ENCODE peak calls at places on chromosomes 6 and 20, in six cellular contexts. One of them, this sample, is unnamed.

GRCh38 chr6:170221753-170222400 is 69.0 kb downstream of the DLL1 start:
- DNase-seq in K562: no peak
- DNase-seq in HepG2: no peak
- DNase-seq in GM12892: no peak
- DNase-seq in H1: no peak
- DNase-seq in GM12878: no peak
- DNase-seq in this sample: no peak

GRCh38 chr6:96837138-96837971 is at the start of gene GPR63:
- DNase-seq in K562: peak
- DNase-seq in HepG2: peak
- DNase-seq in GM12892: peak
- DNase-seq in H1: peak
- DNase-seq in GM12878: peak
- DNase-seq in this sample: peak

GRCh38 chr6:37177083-37177949 is 7.4 kb downstream of the PIM1 start:
- DNase-seq in K562: peak
- DNase-seq in HepG2: no peak
- DNase-seq in GM12892: no peak
- DNase-seq in H1: no peak
- DNase-seq in GM12878: no peak
- DNase-seq in this sample: no peak

GRCh38 chr6:125414507-125414906 is 112.7 kb upstream of the HDDC2 start:
- DNase-seq in K562: no peak
- DNase-seq in HepG2: no peak
- DNase-seq in GM12892: no peak
- DNase-seq in H1: no peak
- DNase-seq in GM12878: no peak
- DNase-seq in this sample: no peak

GRCh38 chr6:119079288-119079809 is 885 bp upstream of the FAM184A start:
- DNase-seq in K562: no peak
- DNase-seq in HepG2: no peak
- DNase-seq in GM12892: no peak
- DNase-seq in H1: no peak
- DNase-seq in GM12878: no peak
- DNase-seq in this sample: no peak

GRCh38 chr20:49306903-49307336 is 29.1 kb upstream of the ZNFX1 start:
- DNase-seq in K562: no peak
- DNase-seq in HepG2: peak
- DNase-seq in GM12892: no peak
- DNase-seq in H1: no peak
- DNase-seq in GM12878: no peak
- DNase-seq in this sample: no peak

GRCh38 chr6:112665815-112666214 is 318.7 kb downstream of the RFPL4B start:
- DNase-seq in K562: no peak
- DNase-seq in HepG2: no peak
- DNase-seq in GM12892: no peak
- DNase-seq in H1: no peak
- DNase-seq in GM12878: no peak
- DNase-seq in this sample: no peak

GRCh38 chr6:169971171-169971861 is 219.9 kb downstream of the ERMARD start:
- DNase-seq in K562: no peak
- DNase-seq in HepG2: no peak
- DNase-seq in GM12892: no peak
- DNase-seq in H1: no peak
- DNase-seq in GM12878: no peak
- DNase-seq in this sample: no peak

GRCh38 chr6:14612016-14612415 is 494.4 kb downstream of the CD83 start:
- DNase-seq in K562: no peak
- DNase-seq in HepG2: no peak
- DNase-seq in GM12892: no peak
- DNase-seq in H1: no peak
- DNase-seq in GM12878: no peak
- DNase-seq in this sample: no peak

GRCh38 chr6:117444600-117444999 is 18.9 kb upstream of the ROS1 start:
- DNase-seq in K562: no peak
- DNase-seq in HepG2: no peak
- DNase-seq in GM12892: no peak
- DNase-seq in H1: no peak
- DNase-seq in GM12878: no peak
- DNase-seq in this sample: no peak

GRCh38 chr6:122798099-122798641 is 9.1 kb downstream of the SMPDL3A start:
- DNase-seq in K562: no peak
- DNase-seq in HepG2: peak
- DNase-seq in GM12892: no peak
- DNase-seq in H1: no peak
- DNase-seq in GM12878: no peak
- DNase-seq in this sample: no peak

GRCh38 chr20:43397147-43397546 is 60.5 kb upstream of the SRSF6 start:
- DNase-seq in K562: no peak
- DNase-seq in HepG2: no peak
- DNase-seq in GM12892: no peak
- DNase-seq in H1: no peak
- DNase-seq in GM12878: no peak
- DNase-seq in this sample: no peak

GRCh38 chr6:170028629-170029345 is 262.1 kb downstream of the DLL1 start:
- DNase-seq in K562: no peak
- DNase-seq in HepG2: no peak
- DNase-seq in GM12892: no peak
- DNase-seq in H1: no peak
- DNase-seq in GM12878: no peak
- DNase-seq in this sample: no peak

GRCh38 chr20:15702161-15702560 is 871.1 kb downstream of the KIF16B start:
- DNase-seq in K562: no peak
- DNase-seq in HepG2: no peak
- DNase-seq in GM12892: no peak
- DNase-seq in H1: no peak
- DNase-seq in GM12878: no peak
- DNase-seq in this sample: no peak

GRCh38 chr6:132977413-132977812 is 163.0 kb downstream of the RPS12 start:
- DNase-seq in K562: no peak
- DNase-seq in HepG2: no peak
- DNase-seq in GM12892: no peak
- DNase-seq in H1: no peak
- DNase-seq in GM12878: no peak
- DNase-seq in this sample: no peak

GRCh38 chr20:56187791-56188190 is 60.7 kb upstream of the MC3R start:
- DNase-seq in K562: no peak
- DNase-seq in HepG2: peak
- DNase-seq in GM12892: no peak
- DNase-seq in H1: no peak
- DNase-seq in GM12878: no peak
- DNase-seq in this sample: no peak

GRCh38 chr20:59925894-59926293 is 7.5 kb downstream of the SYCP2 start:
- DNase-seq in K562: no peak
- DNase-seq in HepG2: no peak
- DNase-seq in GM12892: no peak
- DNase-seq in H1: no peak
- DNase-seq in GM12878: no peak
- DNase-seq in this sample: no peak

GRCh38 chr20:34643919-34644318 is 33.0 kb downstream of the PIGU start:
- DNase-seq in K562: no peak
- DNase-seq in HepG2: no peak
- DNase-seq in GM12892: no peak
- DNase-seq in H1: no peak
- DNase-seq in GM12878: no peak
- DNase-seq in this sample: no peak

GRCh38 chr6:89680150-89680549 is 41.6 kb upstream of the LYRM2 start:
- DNase-seq in K562: no peak
- DNase-seq in HepG2: no peak
- DNase-seq in GM12892: no peak
- DNase-seq in H1: no peak
- DNase-seq in GM12878: no peak
- DNase-seq in this sample: no peak

GRCh38 chr20:57647006-57647932 is 27.0 kb upstream of the ZBP1 start:
- DNase-seq in K562: no peak
- DNase-seq in HepG2: no peak
- DNase-seq in GM12892: no peak
- DNase-seq in H1: no peak
- DNase-seq in GM12878: no peak
- DNase-seq in this sample: no peak

GRCh38 chr6:169292340-169293124 is 38.9 kb upstream of the THBS2 start:
- DNase-seq in K562: no peak
- DNase-seq in HepG2: peak
- DNase-seq in GM12892: no peak
- DNase-seq in H1: no peak
- DNase-seq in GM12878: no peak
- DNase-seq in this sample: no peak

GRCh38 chr6:11469684-11470083 is 67.9 kb upstream of the TMEM170B start:
- DNase-seq in K562: no peak
- DNase-seq in HepG2: no peak
- DNase-seq in GM12892: no peak
- DNase-seq in H1: no peak
- DNase-seq in GM12878: no peak
- DNase-seq in this sample: no peak

GRCh38 chr6:11471261-11471660 is 66.3 kb upstream of the TMEM170B start:
- DNase-seq in K562: no peak
- DNase-seq in HepG2: no peak
- DNase-seq in GM12892: no peak
- DNase-seq in H1: no peak
- DNase-seq in GM12878: no peak
- DNase-seq in this sample: no peak

GRCh38 chr6:11479296-11479695 is 58.3 kb upstream of the TMEM170B start:
- DNase-seq in K562: no peak
- DNase-seq in HepG2: no peak
- DNase-seq in GM12892: no peak
- DNase-seq in H1: no peak
- DNase-seq in GM12878: no peak
- DNase-seq in this sample: no peak

GRCh38 chr6:11473008-11473740 is 64.4 kb upstream of the TMEM170B start:
- DNase-seq in K562: no peak
- DNase-seq in HepG2: no peak
- DNase-seq in GM12892: no peak
- DNase-seq in H1: no peak
- DNase-seq in GM12878: no peak
- DNase-seq in this sample: no peak

DNA sequence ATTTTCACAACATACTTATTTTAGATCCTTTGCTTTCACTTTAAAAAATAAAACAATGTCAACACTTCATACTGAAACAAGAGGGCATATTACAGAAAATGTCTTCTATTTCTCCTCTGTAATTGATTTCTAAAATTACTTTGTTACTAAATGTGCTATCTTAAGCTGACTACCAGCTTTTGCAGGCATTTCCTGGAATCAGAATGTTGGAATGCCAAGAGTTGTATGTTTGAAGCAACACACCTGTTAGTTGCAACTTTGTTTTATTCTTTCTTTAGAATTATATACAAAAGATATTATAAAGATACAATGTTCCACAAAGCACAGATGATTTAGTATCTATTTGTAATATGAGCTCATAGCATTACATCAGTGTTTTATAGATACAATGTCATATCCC is 62.5 kb upstream of the TMEM170B start:
- DNase-seq in K562: no peak
- DNase-seq in HepG2: no peak
- DNase-seq in GM12892: no peak
- DNase-seq in H1: no peak
- DNase-seq in GM12878: no peak
- DNase-seq in this sample: no peak
- TF ChIP-seq TAF1 in K562: no peak
- TF ChIP-seq TAF1 in HepG2: no peak
- TF ChIP-seq TAF1 in GM12892: no peak
- TF ChIP-seq TAF1 in H1: no peak
- TF ChIP-seq TAF1 in GM12878: no peak
- TF ChIP-seq TAF1 in this sample: no peak

DNA sequence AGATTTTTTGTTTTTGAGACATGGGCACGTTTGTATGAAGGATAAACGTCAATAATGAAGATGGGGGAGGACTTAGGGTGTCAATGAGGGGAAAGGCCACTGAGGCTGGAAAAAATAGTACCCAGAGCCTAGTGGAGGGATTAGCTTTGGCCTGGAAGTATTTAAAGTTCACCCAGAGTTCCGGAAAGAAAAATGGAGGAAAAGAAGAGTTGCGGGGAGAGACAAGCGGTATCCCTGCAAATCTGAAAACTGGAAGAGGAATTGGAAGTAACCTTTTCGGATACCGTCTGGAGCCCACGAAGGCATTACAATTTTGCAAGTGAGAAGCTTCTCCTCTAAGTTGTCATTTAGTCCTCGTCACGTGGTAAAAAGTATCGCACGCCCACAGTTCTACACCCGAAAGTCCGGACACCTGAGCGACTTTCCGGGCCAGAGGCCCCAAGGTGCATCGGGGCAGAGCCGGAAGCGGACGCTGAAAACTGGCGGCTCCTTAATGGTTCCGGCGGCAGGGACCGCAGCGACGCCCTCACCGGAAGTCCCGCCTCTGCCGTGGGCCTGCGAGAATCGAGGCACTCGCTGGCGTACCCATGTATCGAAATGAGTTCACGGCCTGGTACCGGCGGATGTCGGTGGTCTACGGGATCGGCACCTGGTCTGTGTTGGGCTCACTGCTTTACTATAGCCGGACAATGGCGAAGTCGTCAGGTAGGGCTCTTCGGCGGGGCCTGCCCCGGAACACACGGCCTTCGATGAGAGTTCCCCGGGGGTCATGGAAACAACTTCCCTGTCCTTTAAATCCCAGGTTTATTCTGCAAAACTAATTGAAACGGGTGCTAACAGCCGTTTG is at the start of gene SMIM26:
- DNase-seq in K562: peak
- DNase-seq in HepG2: peak
- DNase-seq in GM12892: peak
- DNase-seq in H1: peak
- DNase-seq in GM12878: peak
- DNase-seq in this sample: peak
- TF ChIP-seq POLR2A in K562: peak
- TF ChIP-seq POLR2A in HepG2: peak
- TF ChIP-seq POLR2A in GM12892: peak
- TF ChIP-seq POLR2A in H1: peak
- TF ChIP-seq POLR2A in GM12878: peak
- TF ChIP-seq POLR2A in this sample: peak

GRCh38 chr6:127463056-127463455 is 3.9 kb upstream of the KIAA0408 start:
- DNase-seq in K562: no peak
- DNase-seq in HepG2: no peak
- DNase-seq in GM12892: no peak
- DNase-seq in H1: no peak
- DNase-seq in GM12878: no peak
- DNase-seq in this sample: no peak
- TF ChIP-seq POLR2AphosphoS5 in K562: no peak
- TF ChIP-seq POLR2AphosphoS5 in HepG2: no peak
- TF ChIP-seq POLR2AphosphoS5 in GM12892: no peak
- TF ChIP-seq POLR2AphosphoS5 in H1: no peak
- TF ChIP-seq POLR2AphosphoS5 in GM12878: no peak
- TF ChIP-seq POLR2AphosphoS5 in this sample: no peak

GRCh38 chr20:47791084-47791599 is 5.9 kb upstream of the SULF2 start:
- DNase-seq in K562: no peak
- DNase-seq in HepG2: no peak
- DNase-seq in GM12892: no peak
- DNase-seq in H1: no peak
- DNase-seq in GM12878: no peak
- DNase-seq in this sample: no peak

GRCh38 chr20:47790032-47790965 is 5.0 kb upstream of the SULF2 start:
- DNase-seq in K562: no peak
- DNase-seq in HepG2: no peak
- DNase-seq in GM12892: no peak
- DNase-seq in H1: no peak
- DNase-seq in GM12878: no peak
- DNase-seq in this sample: no peak

GRCh38 chr20:47788741-47789080 is 3.4 kb upstream of the SULF2 start:
- DNase-seq in K562: no peak
- DNase-seq in HepG2: no peak
- DNase-seq in GM12892: no peak
- DNase-seq in H1: no peak
- DNase-seq in GM12878: no peak
- DNase-seq in this sample: no peak

GRCh38 chr20:47786763-47787107 is 1.5 kb upstream of the SULF2 start:
- DNase-seq in K562: no peak
- DNase-seq in HepG2: no peak
- DNase-seq in GM12892: no peak
- DNase-seq in H1: no peak
- DNase-seq in GM12878: no peak
- DNase-seq in this sample: no peak

GRCh38 chr20:47789081-47789998 is 4.1 kb upstream of the SULF2 start:
- DNase-seq in K562: no peak
- DNase-seq in HepG2: no peak
- DNase-seq in GM12892: no peak
- DNase-seq in H1: no peak
- DNase-seq in GM12878: no peak
- DNase-seq in this sample: no peak
- TF ChIP-seq TAF1 in K562: no peak
- TF ChIP-seq TAF1 in HepG2: no peak
- TF ChIP-seq TAF1 in GM12892: no peak
- TF ChIP-seq TAF1 in H1: no peak
- TF ChIP-seq TAF1 in GM12878: no peak
- TF ChIP-seq TAF1 in this sample: no peak

This sample was measured in GM12891.